ENCODE peak calls at places on chromosome 14, in nine cellular contexts. I is CD8-positive, alpha-beta T cell; Y is mesenchymal stem cell; M is body of pancreas; Q is dorsolateral prefrontal cortex; A is ovary; C is CD4-positive, alpha-beta T cell; F is H9; T is tibial nerve. L is an unnamed sample.

GRCh38 chr14:65255029-65255545 is 152.8 kb upstream of the MAX start:
- DNase-seq in Q (no peak), T (no peak), C (no peak), M (no peak), A (no peak), I (no peak), F (no peak), Y (peak), L (no peak)

GRCh38 chr14:76581592-76581991 is 179.7 kb upstream of the VASH1 start:
- DNase-seq in I (no peak), A (no peak), M (no peak), Q (no peak), Y (no peak), T (no peak), F (no peak), C (no peak), L (no peak)

GRCh38 chr14:42123526-42123925 is 516.9 kb downstream of the LRFN5 start:
- DNase-seq in C (no peak), Y (no peak), Q (no peak), I (no peak), F (no peak), M (no peak), A (no peak), T (no peak), L (no peak)

GRCh38 chr14:29906256-29906885 is 21.3 kb downstream of the PRKD1 start:
- DNase-seq in Y (no peak), M (peak), T (no peak), Q (no peak), I (no peak), A (no peak), F (no peak), C (no peak), L (no peak)

GRCh38 chr14:99676657-99677056 is 7.4 kb upstream of the CYP46A1 start:
- DNase-seq in Q (no peak), A (no peak), I (no peak), M (no peak), C (no peak), T (no peak), F (no peak), Y (no peak), L (no peak)

GRCh38 chr14:59964251-59965007 is 44.5 kb downstream of the LRRC9 start:
- DNase-seq in M (no peak), A (no peak), F (no peak), T (no peak), I (no peak), Q (no peak), C (no peak), Y (peak), L (no peak)

GRCh38 chr14:37591311-37591940 is 3.6 kb downstream of the FOXA1 start:
- DNase-seq in Q (no peak), C (no peak), T (no peak), F (peak), I (no peak), Y (peak), M (no peak), A (no peak), L (no peak)

GRCh38 chr14:72544615-72545387 is 349.1 kb downstream of the DPF3 start:
- DNase-seq in I (no peak), F (peak), M (no peak), C (no peak), A (no peak), Y (no peak), T (no peak), Q (no peak), L (no peak)

GRCh38 chr14:69066396-69067171 is 86.3 kb downstream of the DCAF5 start:
- DNase-seq in C (no peak), Q (no peak), A (no peak), Y (no peak), T (no peak), M (no peak), F (no peak), I (no peak), L (no peak)

GRCh38 chr14:50318031-50318626 is 6.0 kb downstream of the DMAC2L start:
- DNase-seq in Y (peak), Q (no peak), A (no peak), F (no peak), C (no peak), I (no peak), M (no peak), T (no peak), L (no peak)

GRCh38 chr14:80216818-80217217 is 5.5 kb upstream of the DIO2 start:
- DNase-seq in M (no peak), A (no peak), I (no peak), C (no peak), F (no peak), Y (no peak), Q (no peak), T (no peak), L (no peak)

GRCh38 chr14:54564799-54565235 is 2.1 kb upstream of the SAMD4A start:
- DNase-seq in I (no peak), F (no peak), T (no peak), Y (peak), M (no peak), Q (no peak), A (peak), C (no peak), L (peak)

GRCh38 chr14:55593698-55594097 is 13.7 kb downstream of the KTN1 start:
- DNase-seq in A (no peak), I (no peak), T (no peak), M (no peak), F (no peak), Y (no peak), C (no peak), Q (no peak), L (no peak)

GRCh38 chr14:83707056-83707455 is 1822.9 kb upstream of the FLRT2 start:
- DNase-seq in Y (no peak), M (no peak), C (no peak), Q (no peak), I (no peak), F (no peak), A (no peak), T (no peak), L (no peak)

GRCh38 chr14:73426877-73427276 is 31.5 kb downstream of the NUMB start:
- DNase-seq in F (no peak), I (no peak), T (no peak), M (no peak), A (no peak), Q (no peak), Y (peak), C (no peak), L (no peak)

GRCh38 chr14:41597647-41598046 is 9.0 kb upstream of the LRFN5 start:
- DNase-seq in F (peak), A (no peak), Y (no peak), I (no peak), C (no peak), M (no peak), Q (no peak), T (no peak), L (no peak)

GRCh38 chr14:36028218-36028617 is 148.3 kb downstream of the PTCSC3 start:
- DNase-seq in Y (no peak), F (no peak), T (no peak), I (no peak), Q (no peak), C (no peak), A (no peak), M (no peak), L (no peak)

GRCh38 chr14:88746042-88746441 is 46.7 kb downstream of the EML5 start:
- DNase-seq in T (no peak), Q (no peak), A (no peak), F (no peak), I (no peak), M (no peak), Y (no peak), C (no peak), L (no peak)

GRCh38 chr14:54776361-54777001 is 126.1 kb downstream of the GCH1 start:
- DNase-seq in A (no peak), Y (peak), C (peak), M (no peak), I (peak), T (no peak), F (no peak), Q (no peak), L (peak)

GRCh38 chr14:64628940-64629403 is 75.3 kb upstream of the PLEKHG3 start:
- DNase-seq in M (no peak), I (no peak), C (no peak), F (no peak), A (no peak), T (no peak), Q (peak), Y (peak), L (peak)

GRCh38 chr14:104297313-104297704 is 158.9 kb downstream of the KIF26A start:
- DNase-seq in Y (no peak), C (no peak), T (no peak), Q (no peak), A (peak), M (no peak), I (no peak), F (no peak), L (no peak)

GRCh38 chr14:103641181-103641580 is 12.2 kb downstream of the KLC1 start:
- DNase-seq in F (no peak), Q (no peak), T (no peak), I (no peak), A (no peak), M (no peak), Y (peak), C (no peak), L (no peak)

GRCh38 chr14:104517426-104517825 is 62.1 kb upstream of the C14orf180 start:
- DNase-seq in T (no peak), F (no peak), Q (no peak), Y (no peak), I (no peak), A (no peak), M (no peak), C (no peak), L (no peak)

GRCh38 chr14:82806016-82806415 is 1272.4 kb upstream of the SEL1L start:
- DNase-seq in A (no peak), Q (no peak), M (no peak), C (no peak), Y (no peak), T (no peak), I (no peak), F (no peak), L (no peak)

GRCh38 chr14:30669594-30669993 is 47.5 kb downstream of the SCFD1 start:
- DNase-seq in A (no peak), Y (no peak), F (no peak), C (no peak), Q (no peak), T (no peak), M (no peak), I (no peak), L (no peak)

GRCh38 chr14:89198544-89199329 is 218.3 kb downstream of the FOXN3 start:
- DNase-seq in F (no peak), Q (no peak), M (peak), C (no peak), I (no peak), A (no peak), T (no peak), Y (peak), L (no peak)

GRCh38 chr14:99333214-99333613 is 61.2 kb upstream of the BCL11B start:
- DNase-seq in C (no peak), I (no peak), F (no peak), M (no peak), Y (no peak), T (no peak), Q (no peak), A (no peak), L (no peak)

GRCh38 chr14:88559852-88560251 is 3.0 kb upstream of the ZC3H14 start:
- DNase-seq in F (no peak), A (no peak), C (no peak), T (no peak), M (no peak), Q (no peak), I (no peak), Y (peak), L (no peak)

GRCh38 chr14:85572021-85572420 is 42.1 kb downstream of the FLRT2 start:
- DNase-seq in F (no peak), C (no peak), T (no peak), A (no peak), I (no peak), Y (peak), M (no peak), Q (no peak), L (no peak)

GRCh38 chr14:58626441-58626840 is 11.3 kb upstream of the DACT1 start:
- DNase-seq in A (no peak), F (no peak), Q (no peak), Y (peak), C (no peak), I (no peak), T (no peak), M (no peak), L (no peak)

GRCh38 chr14:100160534-100160916 is 1.1 kb upstream of the DEGS2 start:
- DNase-seq in Y (no peak), C (no peak), T (no peak), M (no peak), F (no peak), I (no peak), A (no peak), Q (no peak), L (no peak)

GRCh38 chr14:21917699-21918436 is 244.2 kb upstream of the OR4E1 start:
- DNase-seq in M (peak), I (peak), F (no peak), Q (no peak), C (peak), A (no peak), Y (peak), T (no peak), L (no peak)

GRCh38 chr14:36835145-36835544 is 173.5 kb downstream of the PAX9 start:
- DNase-seq in I (no peak), Y (no peak), F (no peak), M (no peak), C (no peak), T (no peak), Q (no peak), A (no peak), L (no peak)

GRCh38 chr14:55354500-55354899 is 57.1 kb downstream of the ATG14 start:
- DNase-seq in Y (peak), I (peak), T (no peak), Q (no peak), M (peak), F (peak), A (peak), C (peak), L (peak)

GRCh38 chr14:24252289-24253124 is 10.1 kb upstream of the TINF2 start:
- DNase-seq in Y (no peak), A (no peak), F (no peak), C (no peak), M (no peak), T (no peak), Q (no peak), I (no peak), L (no peak)

GRCh38 chr14:95157987-95158712 is 821 bp upstream of the DICER1 start:
- DNase-seq in C (no peak), Y (no peak), M (no peak), A (no peak), Q (peak), T (peak), F (peak), I (no peak), L (no peak)

GRCh38 chr14:102255401-102256190 is 49.4 kb downstream of the MOK start:
- DNase-seq in I (no peak), A (peak), M (no peak), T (no peak), F (no peak), C (no peak), Q (no peak), Y (peak), L (peak)
- H3K27ac ChIP-seq in I (no peak), A (peak), M (no peak), T (peak), F (no peak), C (no peak), Q (no peak), Y (peak), L (peak)

DNA sequence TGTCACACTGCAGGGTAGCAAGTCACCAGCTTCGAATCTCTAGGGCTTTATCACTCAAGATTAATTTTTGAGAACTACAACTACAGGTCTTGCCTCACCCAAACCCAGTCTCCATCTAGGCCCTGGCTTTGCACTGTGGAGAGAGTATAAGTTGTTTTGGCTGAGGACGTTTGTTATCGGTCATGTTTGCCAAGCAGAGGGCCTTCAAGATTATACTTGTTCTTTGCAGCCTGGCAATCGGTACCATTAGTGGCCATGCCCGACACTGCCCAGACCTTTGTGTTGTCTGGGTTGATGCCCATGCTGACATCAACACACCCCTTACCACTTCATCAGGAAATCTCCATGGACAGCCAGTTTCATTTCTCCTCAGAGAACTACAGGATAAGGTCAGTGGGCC is 25.7 kb downstream of the ARG2 start:
- DNase-seq in F (no peak), M (peak), Y (no peak), T (no peak), C (no peak), I (no peak), A (no peak), Q (no peak), L (no peak)
- H3K27ac ChIP-seq in F (no peak), M (peak), Y (no peak), T (no peak), C (no peak), I (no peak), A (no peak), Q (no peak), L (no peak)

DNA sequence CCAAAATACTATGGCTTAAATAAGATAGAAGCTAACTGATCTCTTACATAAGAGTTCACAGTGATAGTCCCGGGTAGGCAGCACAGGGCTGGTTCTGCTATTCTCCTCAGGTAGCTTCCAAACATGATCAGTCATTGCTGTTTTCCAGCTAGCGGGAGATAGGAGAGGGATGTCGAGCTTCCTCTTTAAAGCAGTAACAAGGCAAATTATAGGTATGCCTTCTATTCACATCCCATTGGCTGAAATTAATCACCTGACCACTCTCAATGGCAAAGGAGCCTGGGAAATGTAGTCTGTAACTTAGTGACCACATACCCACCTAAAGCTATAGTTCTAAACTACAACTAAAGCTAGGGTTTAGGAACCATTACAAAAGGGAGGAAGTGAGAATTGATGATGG is 34.5 kb upstream of the VRK1 start:
- DNase-seq in T (no peak), A (no peak), F (peak), C (no peak), M (no peak), I (no peak), Q (no peak), Y (peak), L (no peak)
- H3K27ac ChIP-seq in T (no peak), A (no peak), F (no peak), C (no peak), M (no peak), I (no peak), Q (no peak), Y (no peak), L (no peak)

DNA sequence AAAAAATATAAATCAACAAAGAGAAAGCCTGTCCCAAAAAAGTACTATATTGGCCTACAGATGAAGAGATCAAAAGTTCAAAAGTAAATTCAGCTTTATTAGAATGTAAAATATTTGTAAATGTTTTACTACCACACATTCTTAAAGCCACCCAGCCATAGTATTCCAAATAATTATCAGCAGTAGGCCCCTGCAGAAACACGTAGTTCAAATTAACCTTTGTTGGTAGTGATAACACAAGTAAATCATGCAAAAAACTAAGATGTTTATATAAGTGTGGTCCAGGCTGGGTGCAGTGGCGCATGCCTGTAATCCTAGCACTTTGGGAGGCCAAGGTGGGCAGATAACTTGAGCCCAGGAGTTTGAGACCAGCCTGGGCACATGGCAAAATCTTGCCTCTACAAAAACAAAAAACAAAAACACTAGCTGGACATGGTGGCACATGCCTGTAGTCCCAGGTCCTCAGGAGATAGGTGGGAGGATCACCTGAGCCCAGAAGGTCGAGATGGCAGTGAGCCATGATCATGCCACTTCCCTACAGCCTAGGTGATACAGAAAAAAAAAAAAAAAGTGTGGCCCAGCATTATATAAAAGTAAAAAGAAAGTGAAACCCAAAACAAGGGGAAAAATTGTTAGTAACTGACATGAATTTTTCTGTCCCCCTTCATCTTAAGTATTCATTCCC is 17.9 kb downstream of the SPTLC2 start:
- DNase-seq in Q (no peak), T (no peak), Y (no peak), F (no peak), A (no peak), M (no peak), I (peak), C (no peak), L (no peak)
- H3K27ac ChIP-seq in Q (no peak), T (no peak), Y (peak), F (no peak), A (no peak), M (no peak), I (peak), C (peak), L (no peak)

GRCh38 chr14:96901227-96901626 is 104.0 kb downstream of the VRK1 start:
- DNase-seq in C (no peak), M (no peak), F (no peak), I (no peak), T (no peak), Q (no peak), Y (no peak), A (no peak), L (no peak)
- H3K27ac ChIP-seq in C (no peak), M (no peak), F (no peak), I (no peak), T (no peak), Q (no peak), Y (no peak), A (no peak), L (no peak)

DNA sequence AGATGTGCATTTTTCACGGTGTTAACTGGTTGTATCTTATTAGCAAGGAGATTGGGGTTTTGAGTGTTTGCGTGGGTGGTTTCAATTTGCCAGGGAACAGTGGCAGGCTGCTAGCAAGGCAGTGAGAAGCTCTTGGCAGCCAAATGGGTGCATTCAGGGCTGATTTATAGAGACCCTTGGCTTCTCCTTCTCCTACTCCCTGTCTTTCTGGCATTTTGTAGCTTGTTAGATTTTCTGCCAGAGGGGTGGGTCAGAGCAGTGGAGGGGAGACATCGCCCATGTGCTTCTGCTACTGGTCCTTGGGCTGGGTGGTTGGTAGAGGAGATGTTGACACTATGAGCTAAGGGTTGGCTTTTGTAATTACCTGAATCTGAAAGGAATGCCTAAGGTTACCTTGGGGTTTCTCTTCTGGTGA is 9.6 kb downstream of the CALM1 start:
- DNase-seq in F (no peak), C (no peak), A (no peak), I (no peak), M (no peak), T (no peak), Q (no peak), Y (no peak), L (peak)
- H3K27ac ChIP-seq in F (no peak), C (no peak), A (no peak), I (no peak), M (no peak), T (peak), Q (peak), Y (no peak), L (peak)

L was measured in sigmoid colon.